ENCODE peak calls at places on chromosomes 2 and 18, in ten cellular contexts. D, N, U, L, P, A, B, X, I and J are unnamed samples.

GRCh38 chr2:96098900-96099590 is 17.3 kb downstream of the ADRA2B start:
- DNase-seq in D (no peak), N (no peak), U (no peak), L (no peak), P (peak; percentile 82), A (no peak), B (peak; percentile 78), X (peak; percentile 28), I (no peak), J (no peak)

GRCh38 chr18:13035249-13035914 is 44.2 kb downstream of the CEP192 start:
- DNase-seq in D (no peak), N (no peak), U (no peak), L (no peak), P (no peak), A (no peak), B (no peak), X (no peak), I (no peak), J (no peak)

GRCh38 chr2:70964596-70965386 is 13.6 kb upstream of the ANKRD53 start:
- DNase-seq in D (peak; percentile 82), N (no peak), U (peak; percentile 42), L (peak; percentile 75), P (peak; percentile 73), A (peak; percentile 75), B (peak; percentile 74), X (peak; percentile 87), I (no peak), J (no peak)

GRCh38 chr2:237441605-237442004 is 27.6 kb upstream of the COL6A3 start:
- DNase-seq in D (peak; percentile 62), N (no peak), U (no peak), L (no peak), P (no peak), A (no peak), B (no peak), X (no peak), I (no peak), J (no peak)

GRCh38 chr2:134463726-134464076 is 209.8 kb downstream of the MGAT5 start:
- DNase-seq in D (no peak), N (no peak), U (no peak), L (no peak), P (no peak), A (no peak), B (no peak), X (no peak), I (no peak), J (no peak)

GRCh38 chr18:494602-494983 is 5.9 kb downstream of the COLEC12 start:
- DNase-seq in D (no peak), N (no peak), U (no peak), L (no peak), P (no peak), A (no peak), B (no peak), X (no peak), I (no peak), J (no peak)

GRCh38 chr18:45874501-45875184 is 49.2 kb downstream of the SIGLEC15 start:
- DNase-seq in D (peak; percentile 72), N (no peak), U (no peak), L (peak; percentile 34), P (no peak), A (no peak), B (no peak), X (no peak), I (no peak), J (no peak)

GRCh38 chr2:158189526-158189925 is 87.8 kb downstream of the UPP2 start:
- DNase-seq in D (no peak), N (no peak), U (no peak), L (no peak), P (no peak), A (no peak), B (no peak), X (no peak), I (no peak), J (no peak)

GRCh38 chr2:44655401-44655864 is 286.1 kb upstream of the SIX3 start:
- DNase-seq in D (no peak), N (no peak), U (no peak), L (no peak), P (no peak), A (no peak), B (no peak), X (no peak), I (no peak), J (no peak)

GRCh38 chr2:200533754-200534153 is 7.7 kb downstream of the SGO2 start:
- DNase-seq in D (no peak), N (no peak), U (no peak), L (no peak), P (no peak), A (no peak), B (no peak), X (no peak), I (peak; percentile 31), J (no peak)

GRCh38 chr2:501130-501529 is 176.1 kb downstream of the TMEM18 start:
- DNase-seq in D (no peak), N (no peak), U (no peak), L (no peak), P (no peak), A (no peak), B (no peak), X (no peak), I (no peak), J (no peak)

GRCh38 chr2:2662037-2662846 is 331.2 kb upstream of the MYT1L start:
- DNase-seq in D (no peak), N (no peak), U (no peak), L (no peak), P (peak; percentile 62), A (no peak), B (peak; percentile 46), X (no peak), I (no peak), J (no peak)

GRCh38 chr18:70500748-70501147 is 211.9 kb downstream of the SOCS6 start:
- DNase-seq in D (no peak), N (no peak), U (no peak), L (no peak), P (no peak), A (no peak), B (no peak), X (no peak), I (no peak), J (no peak)

GRCh38 chr2:176658708-176659107 is 389.5 kb downstream of the MTX2 start:
- DNase-seq in D (no peak), N (no peak), U (no peak), L (no peak), P (no peak), A (no peak), B (no peak), X (no peak), I (no peak), J (no peak)

GRCh38 chr2:135803276-135803675 is 33.7 kb downstream of the LCT start:
- DNase-seq in D (no peak), N (no peak), U (no peak), L (no peak), P (no peak), A (no peak), B (no peak), X (no peak), I (no peak), J (no peak)

GRCh38 chr2:106363788-106364187 is 104.4 kb downstream of the RGPD3 start:
- DNase-seq in D (no peak), N (no peak), U (no peak), L (no peak), P (no peak), A (no peak), B (no peak), X (no peak), I (no peak), J (no peak)

GRCh38 chr18:56118422-56118821 is 520.0 kb downstream of the TXNL1 start:
- DNase-seq in D (no peak), N (no peak), U (no peak), L (no peak), P (no peak), A (no peak), B (no peak), X (no peak), I (no peak), J (no peak)

GRCh38 chr2:82939211-82939610 is 1519.9 kb downstream of the SUCLG1 start:
- DNase-seq in D (no peak), N (no peak), U (no peak), L (no peak), P (no peak), A (no peak), B (no peak), X (no peak), I (no peak), J (no peak)

GRCh38 chr2:45649457-45649854 is 2.0 kb upstream of the PRKCE start:
- DNase-seq in D (no peak), N (no peak), U (no peak), L (no peak), P (no peak), A (no peak), B (no peak), X (no peak), I (no peak), J (no peak)

GRCh38 chr2:237438082-237438925 is 24.3 kb upstream of the COL6A3 start:
- DNase-seq in D (no peak), N (no peak), U (no peak), L (no peak), P (no peak), A (peak; percentile 56), B (no peak), X (peak; percentile 81), I (no peak), J (no peak)

GRCh38 chr2:57720728-57721627 is 325.6 kb upstream of the VRK2 start:
- DNase-seq in D (peak; percentile 22), N (peak; percentile 69), U (peak; percentile 33), L (no peak), P (no peak), A (peak; percentile 59), B (no peak), X (peak; percentile 71), I (peak; percentile 2), J (no peak)

GRCh38 chr2:85797959-85798358 is 44.2 kb downstream of the ATOH8 start:
- DNase-seq in D (no peak), N (no peak), U (no peak), L (no peak), P (no peak), A (no peak), B (no peak), X (no peak), I (peak; percentile 56), J (no peak)

GRCh38 chr2:190862591-190862991 is 18.0 kb upstream of the GLS start:
- DNase-seq in D (no peak), N (no peak), U (no peak), L (no peak), P (no peak), A (no peak), B (no peak), X (no peak), I (no peak), J (no peak)

GRCh38 chr2:54589340-54590215 is 133.5 kb downstream of the SPTBN1 start:
- DNase-seq in D (no peak), N (no peak), U (no peak), L (no peak), P (no peak), A (no peak), B (no peak), X (no peak), I (peak; percentile 92), J (peak; percentile 89)

GRCh38 chr2:232455426-232456255 is at the start of gene ALPI:
- DNase-seq in D (no peak), N (no peak), U (no peak), L (no peak), P (no peak), A (no peak), B (no peak), X (no peak), I (no peak), J (no peak)

GRCh38 chr2:236826727-236827126 is 257.1 kb downstream of the ACKR3 start:
- DNase-seq in D (no peak), N (no peak), U (no peak), L (no peak), P (no peak), A (no peak), B (no peak), X (no peak), I (no peak), J (no peak)

GRCh38 chr2:222904557-222905258 is 43.9 kb downstream of the ACSL3 start:
- DNase-seq in D (no peak), N (no peak), U (no peak), L (no peak), P (no peak), A (no peak), B (no peak), X (no peak), I (no peak), J (no peak)

GRCh38 chr2:26651458-26652155 is 10.4 kb upstream of the CIB4 start:
- DNase-seq in D (no peak), N (no peak), U (no peak), L (no peak), P (no peak), A (no peak), B (no peak), X (no peak), I (no peak), J (no peak)